ENCODE peak calls at places on chromosomes 3 and 15, in seven cellular contexts. One of them, this sample, is unnamed.

GRCh38 chr3:160129459-160130061 is 95.7 kb upstream of the C3orf80 start:
- DNase-seq in SK-N-SH: no peak
- DNase-seq in HCT116: no peak
- DNase-seq in HepG2: no peak
- DNase-seq in K562: no peak
- DNase-seq in GM12878: peak
- DNase-seq in H1: no peak
- DNase-seq in this sample: no peak

GRCh38 chr3:113695818-113696645 is at the start of gene USF3:
- DNase-seq in SK-N-SH: peak
- DNase-seq in HCT116: peak
- DNase-seq in HepG2: peak
- DNase-seq in K562: peak
- DNase-seq in GM12878: peak
- DNase-seq in H1: peak
- DNase-seq in this sample: peak

GRCh38 chr3:59717679-59718205 is 667.9 kb upstream of the CFAP20DC start:
- DNase-seq in SK-N-SH: peak
- DNase-seq in HCT116: no peak
- DNase-seq in HepG2: no peak
- DNase-seq in K562: no peak
- DNase-seq in GM12878: no peak
- DNase-seq in H1: no peak
- DNase-seq in this sample: no peak

GRCh38 chr3:57397175-57398026 is 104.9 kb upstream of the ASB14 start:
- DNase-seq in SK-N-SH: peak
- DNase-seq in HCT116: peak
- DNase-seq in HepG2: peak
- DNase-seq in K562: peak
- DNase-seq in GM12878: peak
- DNase-seq in H1: peak
- DNase-seq in this sample: peak

GRCh38 chr3:123688241-123688747 is 103.4 kb upstream of the HACD2 start:
- DNase-seq in SK-N-SH: no peak
- DNase-seq in HCT116: peak
- DNase-seq in HepG2: peak
- DNase-seq in K562: no peak
- DNase-seq in GM12878: no peak
- DNase-seq in H1: no peak
- DNase-seq in this sample: no peak

GRCh38 chr3:108862865-108863798 is 40.5 kb downstream of the TRAT1 start:
- DNase-seq in SK-N-SH: no peak
- DNase-seq in HCT116: peak
- DNase-seq in HepG2: no peak
- DNase-seq in K562: no peak
- DNase-seq in GM12878: no peak
- DNase-seq in H1: no peak
- DNase-seq in this sample: no peak

GRCh38 chr15:49047456-49047855 is 1.2 kb upstream of the SECISBP2L start:
- DNase-seq in SK-N-SH: no peak
- DNase-seq in HCT116: no peak
- DNase-seq in HepG2: no peak
- DNase-seq in K562: no peak
- DNase-seq in GM12878: no peak
- DNase-seq in H1: no peak
- DNase-seq in this sample: no peak

GRCh38 chr3:101182734-101183133 is 137.6 kb downstream of the IMPG2 start:
- DNase-seq in SK-N-SH: no peak
- DNase-seq in HCT116: no peak
- DNase-seq in HepG2: no peak
- DNase-seq in K562: no peak
- DNase-seq in GM12878: no peak
- DNase-seq in H1: no peak
- DNase-seq in this sample: no peak

GRCh38 chr15:56460046-56460445 is 4.9 kb downstream of the MNS1 start:
- DNase-seq in SK-N-SH: no peak
- DNase-seq in HCT116: no peak
- DNase-seq in HepG2: no peak
- DNase-seq in K562: no peak
- DNase-seq in GM12878: no peak
- DNase-seq in H1: no peak
- DNase-seq in this sample: no peak

GRCh38 chr3:62632510-62633294 is 242.5 kb downstream of the CADPS start:
- DNase-seq in SK-N-SH: no peak
- DNase-seq in HCT116: no peak
- DNase-seq in HepG2: no peak
- DNase-seq in K562: no peak
- DNase-seq in GM12878: no peak
- DNase-seq in H1: no peak
- DNase-seq in this sample: peak

GRCh38 chr3:46993292-46993691 is 13.8 kb downstream of the NBEAL2 start:
- DNase-seq in SK-N-SH: no peak
- DNase-seq in HCT116: no peak
- DNase-seq in HepG2: no peak
- DNase-seq in K562: no peak
- DNase-seq in GM12878: no peak
- DNase-seq in H1: no peak
- DNase-seq in this sample: no peak

GRCh38 chr3:188269040-188269439 is 115.1 kb downstream of the LPP start:
- DNase-seq in SK-N-SH: no peak
- DNase-seq in HCT116: no peak
- DNase-seq in HepG2: no peak
- DNase-seq in K562: no peak
- DNase-seq in GM12878: no peak
- DNase-seq in H1: no peak
- DNase-seq in this sample: no peak

GRCh38 chr3:20668411-20668810 is 482.4 kb upstream of the SGO1 start:
- DNase-seq in SK-N-SH: peak
- DNase-seq in HCT116: no peak
- DNase-seq in HepG2: peak
- DNase-seq in K562: peak
- DNase-seq in GM12878: no peak
- DNase-seq in H1: peak
- DNase-seq in this sample: peak

GRCh38 chr15:101194246-101195138 is 57.4 kb downstream of the CHSY1 start:
- DNase-seq in SK-N-SH: no peak
- DNase-seq in HCT116: no peak
- DNase-seq in HepG2: no peak
- DNase-seq in K562: no peak
- DNase-seq in GM12878: no peak
- DNase-seq in H1: no peak
- DNase-seq in this sample: no peak

GRCh38 chr3:65785065-65785645 is 253.6 kb downstream of the MAGI1 start:
- DNase-seq in SK-N-SH: peak
- DNase-seq in HCT116: peak
- DNase-seq in HepG2: peak
- DNase-seq in K562: peak
- DNase-seq in GM12878: no peak
- DNase-seq in H1: no peak
- DNase-seq in this sample: peak
- TF ChIP-seq JUND in SK-N-SH: no peak
- TF ChIP-seq JUND in HCT116: no peak
- TF ChIP-seq JUND in HepG2: no peak
- TF ChIP-seq JUND in K562: no peak
- TF ChIP-seq JUND in GM12878: no peak
- TF ChIP-seq JUND in H1: no peak
- TF ChIP-seq JUND in this sample: no peak

GRCh38 chr15:33032053-33032452 is 162.5 kb downstream of the FMN1 start:
- DNase-seq in SK-N-SH: no peak
- DNase-seq in HCT116: no peak
- DNase-seq in HepG2: no peak
- DNase-seq in K562: no peak
- DNase-seq in GM12878: no peak
- DNase-seq in H1: no peak
- DNase-seq in this sample: no peak

GRCh38 chr15:33029247-33029646 is 165.3 kb downstream of the FMN1 start:
- DNase-seq in SK-N-SH: no peak
- DNase-seq in HCT116: no peak
- DNase-seq in HepG2: no peak
- DNase-seq in K562: no peak
- DNase-seq in GM12878: no peak
- DNase-seq in H1: no peak
- DNase-seq in this sample: no peak

GRCh38 chr15:33028495-33028894 is 166.0 kb downstream of the FMN1 start:
- DNase-seq in SK-N-SH: peak
- DNase-seq in HCT116: no peak
- DNase-seq in HepG2: no peak
- DNase-seq in K562: no peak
- DNase-seq in GM12878: no peak
- DNase-seq in H1: no peak
- DNase-seq in this sample: no peak

GRCh38 chr15:33030315-33030714 is 164.2 kb downstream of the FMN1 start:
- DNase-seq in SK-N-SH: no peak
- DNase-seq in HCT116: no peak
- DNase-seq in HepG2: no peak
- DNase-seq in K562: no peak
- DNase-seq in GM12878: no peak
- DNase-seq in H1: no peak
- DNase-seq in this sample: no peak

DNA sequence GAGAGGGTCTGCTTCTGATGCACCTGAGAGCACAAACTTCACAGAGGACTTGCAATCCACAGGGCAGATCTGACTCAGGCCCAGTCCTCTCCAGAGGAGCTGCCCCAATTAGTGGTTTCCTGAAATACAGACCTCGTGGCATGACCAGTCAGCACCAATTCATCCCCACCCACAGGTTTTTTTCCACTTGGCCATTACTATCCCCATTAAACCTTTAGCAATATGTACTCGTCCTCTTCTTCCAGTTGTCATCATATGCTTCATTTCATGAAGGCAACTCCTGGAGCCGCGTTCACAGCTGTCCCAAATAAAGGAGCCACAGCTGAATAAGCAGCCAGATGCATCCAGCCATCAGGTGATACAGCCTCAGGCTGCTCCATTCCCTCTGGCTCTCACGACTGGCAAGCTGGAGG is 163.2 kb downstream of the FMN1 start:
- DNase-seq in SK-N-SH: no peak
- DNase-seq in HCT116: no peak
- DNase-seq in HepG2: no peak
- DNase-seq in K562: no peak
- DNase-seq in GM12878: no peak
- DNase-seq in H1: no peak
- DNase-seq in this sample: no peak
- TF ChIP-seq JUND in SK-N-SH: no peak
- TF ChIP-seq JUND in HCT116: no peak
- TF ChIP-seq JUND in HepG2: no peak
- TF ChIP-seq JUND in K562: no peak
- TF ChIP-seq JUND in GM12878: no peak
- TF ChIP-seq JUND in H1: no peak
- TF ChIP-seq JUND in this sample: no peak

DNA sequence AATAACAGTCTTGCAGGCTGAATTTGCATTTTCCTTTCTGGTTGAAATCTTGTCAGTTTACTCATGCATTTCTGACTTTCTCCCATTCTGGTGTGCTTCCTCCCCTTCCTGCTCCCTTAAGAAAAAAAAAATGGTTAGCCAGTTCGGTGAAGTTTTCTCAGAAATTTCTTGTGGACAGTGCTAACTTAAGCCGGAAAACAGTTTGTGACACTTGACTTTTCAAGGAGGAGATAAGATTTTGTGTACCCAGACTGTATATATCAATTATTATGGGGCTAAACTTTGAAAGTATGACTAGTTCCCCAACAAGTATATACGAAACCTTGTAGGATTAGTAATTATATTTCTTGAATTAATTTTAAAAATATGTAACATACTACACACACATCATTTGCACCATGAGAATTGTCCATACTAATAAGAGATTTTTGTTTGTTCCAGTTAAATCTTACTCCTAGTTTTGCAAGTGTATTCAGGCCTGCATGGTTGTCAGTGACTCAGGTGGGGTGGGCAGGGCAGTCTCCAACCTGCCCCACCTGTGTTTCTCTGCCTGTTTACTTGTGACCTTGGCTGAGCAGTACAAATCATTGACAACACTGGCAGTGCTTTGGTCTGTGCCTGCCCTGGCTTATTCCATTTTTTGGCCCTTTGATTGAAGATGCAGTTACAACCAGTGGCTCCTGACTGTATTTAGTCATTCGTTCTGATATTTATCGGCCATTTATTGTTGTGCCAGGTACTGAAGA is 19.1 kb downstream of the UBE2E1 start:
- DNase-seq in SK-N-SH: no peak
- DNase-seq in HCT116: no peak
- DNase-seq in HepG2: no peak
- DNase-seq in K562: peak
- DNase-seq in GM12878: no peak
- DNase-seq in H1: no peak
- DNase-seq in this sample: no peak
- TF ChIP-seq JUND in SK-N-SH: no peak
- TF ChIP-seq JUND in HCT116: no peak
- TF ChIP-seq JUND in HepG2: no peak
- TF ChIP-seq JUND in K562: no peak
- TF ChIP-seq JUND in GM12878: no peak
- TF ChIP-seq JUND in H1: no peak
- TF ChIP-seq JUND in this sample: no peak

GRCh38 chr3:52939600-52939999 is 42.3 kb upstream of the STIMATE start:
- DNase-seq in SK-N-SH: no peak
- DNase-seq in HCT116: no peak
- DNase-seq in HepG2: no peak
- DNase-seq in K562: no peak
- DNase-seq in GM12878: no peak
- DNase-seq in H1: no peak
- DNase-seq in this sample: no peak

GRCh38 chr3:52931889-52932288 is 34.5 kb upstream of the STIMATE start:
- DNase-seq in SK-N-SH: no peak
- DNase-seq in HCT116: no peak
- DNase-seq in HepG2: no peak
- DNase-seq in K562: no peak
- DNase-seq in GM12878: no peak
- DNase-seq in H1: no peak
- DNase-seq in this sample: peak

GRCh38 chr3:52931328-52931727 is 34.0 kb upstream of the STIMATE start:
- DNase-seq in SK-N-SH: no peak
- DNase-seq in HCT116: no peak
- DNase-seq in HepG2: no peak
- DNase-seq in K562: no peak
- DNase-seq in GM12878: no peak
- DNase-seq in H1: no peak
- DNase-seq in this sample: no peak

GRCh38 chr3:52930748-52931147 is 33.4 kb upstream of the STIMATE start:
- DNase-seq in SK-N-SH: no peak
- DNase-seq in HCT116: no peak
- DNase-seq in HepG2: no peak
- DNase-seq in K562: no peak
- DNase-seq in GM12878: no peak
- DNase-seq in H1: no peak
- DNase-seq in this sample: no peak

GRCh38 chr3:52934626-52935530 is 37.5 kb upstream of the STIMATE start:
- DNase-seq in SK-N-SH: peak
- DNase-seq in HCT116: peak
- DNase-seq in HepG2: peak
- DNase-seq in K562: peak
- DNase-seq in GM12878: peak
- DNase-seq in H1: no peak
- DNase-seq in this sample: peak
- TF ChIP-seq JUND in SK-N-SH: no peak
- TF ChIP-seq JUND in HCT116: no peak
- TF ChIP-seq JUND in HepG2: no peak
- TF ChIP-seq JUND in K562: peak
- TF ChIP-seq JUND in GM12878: no peak
- TF ChIP-seq JUND in H1: no peak
- TF ChIP-seq JUND in this sample: no peak